ENCODE peak calls at places on chromosomes 5 and 9, in four cellular contexts. P is AG10803, F is glutamatergic neuron, R is tibial nerve. Q is an unnamed sample.

GRCh38 chr5:59142927-59143326 is 560.1 kb downstream of the RAB3C start:
- DNase-seq in P (no peak), F (no peak), R (no peak), Q (no peak)

GRCh38 chr5:21219255-21219654 is 1231.3 kb upstream of the CDH18 start:
- DNase-seq in P (no peak), F (no peak), R (no peak), Q (no peak)

GRCh38 chr9:117718701-117719100 is 14.5 kb downstream of the TLR4 start:
- DNase-seq in P (peak; percentile 26), F (no peak), R (no peak), Q (no peak)

GRCh38 chr5:7802855-7803254 is 48.1 kb downstream of the CFAP90 start:
- DNase-seq in P (peak; percentile 17), F (no peak), R (no peak), Q (no peak)

GRCh38 chr9:7298123-7298522 is 501.5 kb downstream of the DMAC1 start:
- DNase-seq in P (no peak), F (no peak), R (no peak), Q (no peak)

GRCh38 chr5:35046754-35047153 is 995 bp downstream of the AGXT2 start:
- DNase-seq in P (peak; percentile 90), F (no peak), R (no peak), Q (no peak)

GRCh38 chr5:132226516-132227234 is 978 bp downstream of the P4HA2 start:
- DNase-seq in P (peak; percentile 42), F (no peak), R (no peak), Q (no peak)

GRCh38 chr9:112093147-112093874 is 81.8 kb downstream of the SUSD1 start:
- DNase-seq in P (no peak), F (no peak), R (no peak), Q (no peak)

GRCh38 chr5:20678814-20679298 is 690.9 kb upstream of the CDH18 start:
- DNase-seq in P (peak; percentile 52), F (no peak), R (no peak), Q (no peak)

GRCh38 chr9:137658778-137659177 is 40.0 kb downstream of the EHMT1 start:
- DNase-seq in P (no peak), F (no peak), R (no peak), Q (no peak)

GRCh38 chr5:100464418-100464817 is 70.8 kb upstream of the FAM174A start:
- DNase-seq in P (peak; percentile 57), F (no peak), R (no peak), Q (no peak)

GRCh38 chr5:64644831-64645230 is 45.5 kb upstream of the SHISAL2B start:
- DNase-seq in P (no peak), F (no peak), R (no peak), Q (no peak)

GRCh38 chr5:176319827-176320554 is 41.6 kb downstream of the KIAA1191 start:
- DNase-seq in P (peak; percentile 11), F (no peak), R (no peak), Q (no peak)

GRCh38 chr9:74275872-74276508 is 221.1 kb upstream of the RORB start:
- DNase-seq in P (no peak), F (no peak), R (no peak), Q (no peak)

GRCh38 chr9:124818431-124819281 is 34.6 kb upstream of the WDR38 start:
- DNase-seq in P (no peak), F (no peak), R (no peak), Q (no peak)

GRCh38 chr5:171437286-171437821 is 17.9 kb downstream of the FGF18 start:
- DNase-seq in P (no peak), F (peak; percentile 68), R (no peak), Q (no peak)

GRCh38 chr9:126723807-126724172 is 81.0 kb upstream of the ZBTB43 start:
- DNase-seq in P (no peak), F (peak; percentile 40), R (no peak), Q (no peak)

GRCh38 chr5:60024104-60024503 is 130.6 kb upstream of the PDE4D start:
- DNase-seq in P (no peak), F (no peak), R (no peak), Q (no peak)

GRCh38 chr5:68054625-68055024 is 160.9 kb upstream of the PIK3R1 start:
- DNase-seq in P (no peak), F (no peak), R (no peak), Q (no peak)

GRCh38 chr9:127447416-127448111 is 3.6 kb downstream of the RPL12 start:
- DNase-seq in P (no peak), F (no peak), R (no peak), Q (no peak)

GRCh38 chr5:74945561-74946165 is 79.5 kb upstream of the FAM169A start:
- DNase-seq in P (no peak), F (no peak), R (no peak), Q (no peak)

GRCh38 chr9:26856413-26857032 is 36.1 kb downstream of the CAAP1 start:
- DNase-seq in P (peak; percentile 42), F (peak; percentile 35), R (no peak), Q (peak; percentile 25)

GRCh38 chr9:104860280-104860679 is 67.7 kb downstream of the ABCA1 start:
- DNase-seq in P (peak; percentile 73), F (no peak), R (no peak), Q (no peak)

GRCh38 chr5:10621837-10622236 is 58.0 kb downstream of the ANKRD33B start:
- DNase-seq in P (no peak), F (no peak), R (no peak), Q (no peak)

GRCh38 chr5:172335721-172336120 is 52.2 kb upstream of the UBTD2 start:
- DNase-seq in P (no peak), F (no peak), R (no peak), Q (no peak)

GRCh38 chr5:26812714-26813113 is 225.7 kb downstream of the CDH9 start:
- DNase-seq in P (no peak), F (no peak), R (no peak), Q (no peak)

GRCh38 chr5:96440185-96440538 is 7.1 kb upstream of the PCSK1 start:
- DNase-seq in P (no peak), F (no peak), R (no peak), Q (no peak)

GRCh38 chr5:96434201-96434645 is 1.2 kb upstream of the PCSK1 start:
- DNase-seq in P (peak; percentile 58), F (peak; percentile 46), R (no peak), Q (no peak)

DNA sequence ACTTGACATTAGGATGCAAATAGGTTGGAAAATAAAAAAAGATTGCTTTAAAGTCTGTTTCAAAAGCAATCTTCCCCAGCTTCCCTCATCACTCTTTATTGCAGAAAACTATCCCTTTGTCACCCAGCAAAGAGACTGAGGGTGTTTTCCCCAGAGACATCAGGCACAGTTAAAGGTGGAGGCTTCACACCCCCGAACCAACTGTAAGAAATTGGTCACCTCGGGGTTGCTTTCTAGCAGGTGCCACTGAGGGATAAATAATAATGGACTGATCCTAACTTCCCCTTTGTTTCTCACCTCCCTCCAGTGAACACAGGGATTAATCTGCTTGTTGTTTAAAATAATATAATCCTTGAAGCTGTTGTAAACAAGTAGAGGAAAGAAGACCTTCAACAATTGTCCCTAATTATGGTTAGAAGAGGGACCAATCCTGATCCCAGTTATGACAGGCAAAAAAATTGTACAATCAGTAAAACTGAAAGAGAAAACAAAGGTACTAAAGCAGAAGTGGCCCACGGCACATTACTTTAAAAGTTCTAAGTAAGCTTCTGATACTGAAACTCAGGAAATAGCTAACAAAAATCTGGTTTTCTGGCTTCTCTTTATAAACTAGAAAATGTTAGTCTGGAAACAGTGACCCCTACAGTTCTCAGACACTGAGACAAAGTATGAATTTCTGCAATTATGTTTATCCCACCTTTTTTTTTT is 6.6 kb upstream of the PCSK1 start:
- DNase-seq in P (no peak), F (no peak), R (no peak), Q (no peak)
- TF ChIP-seq CTCF in P (no peak), F (no peak), R (no peak), Q (no peak)

GRCh38 chr5:13276143-13276542 is 668.3 kb downstream of the DNAH5 start:
- DNase-seq in P (no peak), F (no peak), R (no peak), Q (no peak)

GRCh38 chr5:13278148-13278547 is 666.3 kb downstream of the DNAH5 start:
- DNase-seq in P (no peak), F (no peak), R (no peak), Q (no peak)
- TF ChIP-seq CTCF in P (peak; percentile 16), F (peak; percentile 71), R (no peak), Q (no peak)

GRCh38 chr5:14399054-14399657 is 182.4 kb upstream of the OTULINL start:
- DNase-seq in P (peak; percentile 72), F (no peak), R (no peak), Q (no peak)
- TF ChIP-seq CTCF in P (peak; percentile 84), F (peak; percentile 76), R (peak; percentile 70), Q (peak; percentile 63)

GRCh38 chr5:141149812-141150211 is at the start of gene PCDHB6:
- DNase-seq in P (peak; percentile 18), F (no peak), R (no peak), Q (no peak)
- TF ChIP-seq CTCF in P (peak; percentile 47), F (no peak), R (no peak), Q (no peak)

DNA sequence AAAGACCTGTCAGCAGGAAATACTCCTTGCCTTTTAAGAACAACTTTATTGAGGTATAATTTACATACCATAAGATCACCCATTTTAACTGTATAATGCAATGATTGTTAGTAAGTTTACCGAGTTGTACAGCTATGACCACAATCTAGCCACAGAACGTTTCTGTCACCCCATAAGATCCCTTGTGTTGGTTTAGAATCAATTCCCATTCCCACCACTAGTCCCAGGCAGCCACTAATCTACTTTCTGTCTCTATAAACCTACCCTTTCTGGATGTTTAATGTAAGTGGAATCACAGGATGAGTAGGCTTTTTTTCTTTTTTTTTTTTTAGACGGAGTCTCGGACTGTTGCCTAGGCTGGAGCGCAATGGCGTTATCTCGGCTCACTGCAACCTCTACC is 4.4 kb downstream of the GPR107 start:
- DNase-seq in P (no peak), F (no peak), R (no peak), Q (no peak)
- TF ChIP-seq CTCF in P (peak; percentile 31), F (peak; percentile 52), R (no peak), Q (no peak)

Q was measured in D721Med.